ENCODE peak calls at places on chromosomes 7 and 10, in seven cellular contexts. H, D, A, X, Z, Y and L are unnamed samples.

GRCh38 chr10:29119374-29119773 is 169.5 kb upstream of the LYZL1 start:
- DNase-seq in H (no peak), D (peak), A (no peak), X (peak), Z (peak), Y (no peak), L (no peak)

GRCh38 chr10:1365540-1366082 is 309.4 kb downstream of the WDR37 start:
- DNase-seq in H (no peak), D (no peak), A (no peak), X (no peak), Z (no peak), Y (no peak), L (no peak)

GRCh38 chr7:139284252-139284896 is 53.3 kb downstream of the UBN2 start:
- DNase-seq in H (no peak), D (no peak), A (no peak), X (no peak), Z (no peak), Y (no peak), L (no peak)

GRCh38 chr7:111511845-111512244 is 50.4 kb downstream of the IMMP2L start:
- DNase-seq in H (no peak), D (peak), A (no peak), X (no peak), Z (no peak), Y (no peak), L (no peak)

GRCh38 chr7:45574521-45575500 is 643 bp downstream of the ADCY1 start:
- DNase-seq in H (peak), D (peak), A (peak), X (peak), Z (peak), Y (no peak), L (no peak)

GRCh38 chr10:33248638-33249037 is 85.8 kb downstream of the NRP1 start:
- DNase-seq in H (peak), D (peak), A (no peak), X (no peak), Z (peak), Y (no peak), L (peak)

GRCh38 chr7:107277331-107277730 is 108.5 kb downstream of the HBP1 start:
- DNase-seq in H (no peak), D (peak), A (no peak), X (no peak), Z (no peak), Y (no peak), L (no peak)

GRCh38 chr10:100907175-100907574 is 5.6 kb upstream of the SLF2 start:
- DNase-seq in H (no peak), D (no peak), A (no peak), X (no peak), Z (no peak), Y (no peak), L (no peak)

GRCh38 chr7:1007901-1008300 is 24.9 kb downstream of the CYP2W1 start:
- DNase-seq in H (no peak), D (no peak), A (no peak), X (peak), Z (no peak), Y (no peak), L (no peak)

GRCh38 chr7:47327306-47327697 is 254.6 kb downstream of the TNS3 start:
- DNase-seq in H (no peak), D (peak), A (no peak), X (no peak), Z (no peak), Y (no peak), L (no peak)
- H3K4me3 ChIP-seq in H (peak), D (no peak), A (peak), X (peak), Z (no peak), Y (peak), L (no peak)

GRCh38 chr7:15015545-15016314 is 113.2 kb upstream of the DGKB start:
- DNase-seq in H (peak), D (peak), A (no peak), X (peak), Z (peak), Y (peak), L (no peak)
- TF ChIP-seq CTCF in H (peak), D (peak), A (peak), X (peak), Z (peak), Y (peak), L (peak)

DNA sequence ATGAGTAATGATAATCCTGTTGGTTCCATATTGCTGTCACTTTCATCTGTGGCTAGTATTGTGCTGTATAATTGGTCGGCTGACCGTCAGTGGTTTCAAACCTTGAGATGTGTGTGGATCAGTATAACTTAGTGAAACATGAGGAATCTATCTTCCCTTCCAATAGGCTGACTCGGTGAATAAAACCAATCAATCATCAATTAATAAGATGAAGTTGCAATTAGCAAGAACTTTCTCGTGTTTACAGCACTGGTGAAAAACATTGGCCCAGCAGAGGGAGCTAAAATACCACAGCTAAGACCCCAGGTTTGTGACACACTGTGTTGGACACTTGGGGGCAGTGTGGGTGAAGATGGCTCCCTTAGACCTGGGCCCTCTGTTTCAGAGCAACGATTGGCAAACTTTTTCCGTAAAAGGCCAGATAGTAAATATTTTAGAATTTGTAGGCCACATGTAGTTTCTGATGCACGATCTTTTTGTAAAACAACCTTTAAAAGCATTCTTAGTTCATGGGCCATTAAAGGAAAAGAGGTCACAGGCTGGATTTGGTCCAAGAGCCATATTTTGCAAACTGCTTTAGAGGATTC is 47.8 kb downstream of the STRA8 start:
- DNase-seq in H (peak), D (peak), A (peak), X (peak), Z (peak), Y (peak), L (peak)
- H3K4me3 ChIP-seq in H (no peak), D (no peak), A (no peak), X (no peak), Z (no peak), Y (no peak), L (no peak)

GRCh38 chr10:132939957-132940790 is 2.2 kb downstream of the CFAP46 start:
- DNase-seq in H (no peak), D (peak), A (no peak), X (peak), Z (peak), Y (no peak), L (no peak)
- TF ChIP-seq CTCF in H (peak), D (peak), A (peak), X (peak), Z (peak), Y (peak), L (peak)

DNA sequence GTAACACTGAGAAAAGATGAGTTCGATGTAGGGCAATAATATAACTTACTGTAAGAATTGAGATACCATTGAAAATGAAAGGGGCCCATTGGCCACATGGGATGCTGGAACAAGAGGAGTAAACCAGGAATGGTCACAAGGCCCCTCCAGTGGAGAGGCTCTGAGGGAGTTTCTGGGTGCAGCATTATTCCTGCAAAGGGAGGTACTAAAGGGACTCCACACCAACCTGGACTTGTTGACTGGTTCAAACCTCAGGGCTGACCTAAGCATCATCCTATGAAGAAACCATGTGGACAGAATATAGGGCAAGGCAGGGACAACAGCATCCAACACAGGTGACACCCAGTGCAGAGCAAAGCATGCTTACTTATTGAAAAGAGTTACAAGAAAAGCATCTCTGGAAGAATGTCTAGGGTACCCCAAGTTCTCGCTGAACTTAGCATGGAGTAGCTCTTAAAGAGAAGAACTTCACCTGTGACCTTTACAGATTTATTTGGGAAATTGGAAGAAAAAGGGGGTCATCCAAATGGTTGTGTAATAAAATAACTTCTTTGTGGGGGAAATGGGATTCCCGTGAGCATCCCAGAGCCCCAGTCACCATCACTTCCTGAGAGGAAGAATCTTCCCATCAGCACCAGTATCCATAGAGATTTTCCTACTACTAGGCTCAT is 34.7 kb downstream of the PRSS2 start:
- DNase-seq in H (no peak), D (no peak), A (no peak), X (no peak), Z (no peak), Y (no peak), L (no peak)
- H3K4me3 ChIP-seq in H (no peak), D (no peak), A (no peak), X (no peak), Z (no peak), Y (no peak), L (no peak)

GRCh38 chr10:91798736-91799579 is 732 bp downstream of the TNKS2 start:
- DNase-seq in H (peak), D (peak), A (peak), X (peak), Z (peak), Y (peak), L (peak)

GRCh38 chr10:91797077-91797690 is 1.0 kb upstream of the TNKS2 start:
- DNase-seq in H (no peak), D (no peak), A (no peak), X (no peak), Z (no peak), Y (no peak), L (no peak)

GRCh38 chr10:91799580-91799975 is 1.4 kb downstream of the TNKS2 start:
- DNase-seq in H (no peak), D (peak), A (no peak), X (no peak), Z (no peak), Y (no peak), L (no peak)

GRCh38 chr10:91796332-91797076 is 1.7 kb upstream of the TNKS2 start:
- DNase-seq in H (no peak), D (no peak), A (peak), X (peak), Z (peak), Y (no peak), L (no peak)

GRCh38 chr10:91797874-91798735 is at the start of gene TNKS2:
- DNase-seq in H (peak), D (peak), A (peak), X (peak), Z (peak), Y (peak), L (peak)
- TF ChIP-seq CTCF in H (no peak), D (no peak), A (no peak), X (no peak), Z (no peak), Y (no peak), L (no peak)